ENCODE peak calls at places on chromosomes 5 and 9, in seven cellular contexts. F, W, D, P, Q, S and I are unnamed samples.
A peak's percentile ranks its signal among the peaks of the same experiment; 100 is the strongest.

GRCh38 chr9:137619240-137620090 is 660 bp downstream of the EHMT1 start:
- DNase-seq in F (peak; percentile 53), W (peak; percentile 40), D (no peak), P (peak; percentile 69), Q (no peak), S (peak; percentile 61), I (no peak)

GRCh38 chr5:81606150-81606549 is 144.7 kb downstream of the SSBP2 start:
- DNase-seq in F (no peak), W (no peak), D (no peak), P (no peak), Q (no peak), S (no peak), I (no peak)

GRCh38 chr5:15620501-15620900 is 120.5 kb downstream of the FBXL7 start:
- DNase-seq in F (peak; percentile 40), W (no peak), D (peak; percentile 68), P (no peak), Q (peak; percentile 10), S (peak; percentile 90), I (no peak)

GRCh38 chr5:180799194-180799593 is 3.4 kb downstream of the MGAT1 start:
- DNase-seq in F (no peak), W (no peak), D (peak; percentile 56), P (peak; percentile 82), Q (no peak), S (no peak), I (no peak)

GRCh38 chr5:59116231-59116900 is 533.5 kb downstream of the RAB3C start:
- DNase-seq in F (no peak), W (no peak), D (no peak), P (no peak), Q (no peak), S (no peak), I (no peak)

GRCh38 chr9:4026925-4027324 is 272.9 kb downstream of the GLIS3 start:
- DNase-seq in F (no peak), W (no peak), D (no peak), P (no peak), Q (no peak), S (no peak), I (no peak)

GRCh38 chr5:146388418-146388817 is 49.8 kb downstream of the POU4F3 start:
- DNase-seq in F (no peak), W (no peak), D (no peak), P (no peak), Q (no peak), S (peak; percentile 29), I (no peak)

GRCh38 chr5:173752636-173753035 is 135.5 kb upstream of the CPEB4 start:
- DNase-seq in F (no peak), W (no peak), D (no peak), P (no peak), Q (no peak), S (no peak), I (no peak)

GRCh38 chr5:179289756-179290385 is 55.4 kb downstream of the ADAMTS2 start:
- DNase-seq in F (no peak), W (no peak), D (no peak), P (peak; percentile 8), Q (no peak), S (no peak), I (no peak)

GRCh38 chr5:6496207-6496584 is 47.5 kb downstream of the UBE2QL1 start:
- DNase-seq in F (no peak), W (no peak), D (no peak), P (no peak), Q (no peak), S (no peak), I (no peak)

GRCh38 chr5:75020016-75020656 is 32.2 kb downstream of the GCNT4 start:
- DNase-seq in F (no peak), W (peak; percentile 41), D (no peak), P (no peak), Q (no peak), S (no peak), I (no peak)

GRCh38 chr9:94934816-94935328 is 208.4 kb downstream of the AOPEP start:
- DNase-seq in F (no peak), W (no peak), D (no peak), P (no peak), Q (no peak), S (no peak), I (no peak)

DNA sequence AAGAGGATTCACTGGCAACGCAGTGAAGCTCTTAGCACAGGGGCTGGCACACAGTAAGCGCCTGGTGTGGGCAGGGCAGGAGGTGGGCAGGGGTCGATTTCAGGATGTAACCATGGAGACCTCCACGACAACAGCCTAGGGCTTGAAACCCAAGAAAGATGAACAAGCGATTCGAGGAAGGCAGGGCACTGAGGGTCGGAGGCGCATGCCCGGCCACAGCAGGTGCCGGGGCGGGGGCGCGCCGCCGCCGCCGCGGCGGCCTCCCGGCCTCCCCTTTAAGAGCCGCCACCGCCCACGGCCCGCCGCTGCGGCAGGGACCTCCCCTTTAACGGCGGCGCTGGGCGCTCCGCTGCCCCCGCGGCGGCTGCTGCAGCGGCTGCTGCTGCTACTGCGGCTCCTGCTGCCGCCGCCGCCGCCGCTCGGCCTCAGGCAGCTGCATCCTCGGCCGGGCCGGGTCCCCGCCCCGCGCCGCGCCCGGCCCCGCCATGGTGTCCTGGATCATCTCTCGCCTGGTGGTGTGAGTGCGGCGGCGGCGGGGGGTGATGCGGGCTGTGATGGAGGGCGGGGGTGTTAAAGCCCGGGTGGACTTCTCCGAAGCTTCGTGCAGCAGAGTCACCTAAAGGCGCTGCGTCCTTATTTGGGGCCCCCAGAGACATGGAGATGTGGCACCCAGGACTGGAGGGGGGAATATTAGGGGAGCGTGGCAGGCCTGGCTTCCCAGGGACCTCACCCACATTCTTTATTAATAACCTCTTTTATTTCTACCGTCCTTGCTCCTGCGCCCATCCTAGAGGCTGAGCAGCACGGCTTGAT is at the start of gene REEP2:
- DNase-seq in F (peak; percentile 49), W (peak; percentile 36), D (no peak), P (peak; percentile 62), Q (no peak), S (peak; percentile 63), I (no peak)
- H3K4me3 ChIP-seq in F (peak within 1 kb of the TSS; percentile 16), W (peak within 1 kb of the TSS; percentile 52), D (peak within 1 kb of the TSS; percentile 47), P (peak within 1 kb of the TSS; percentile 31), Q (peak within 1 kb of the TSS; percentile 60), S (peak within 1 kb of the TSS; percentile 58), I (peak within 1 kb of the TSS; percentile 61)

GRCh38 chr9:112094240-112094639 is 80.9 kb downstream of the SUSD1 start:
- DNase-seq in F (no peak), W (no peak), D (no peak), P (no peak), Q (no peak), S (no peak), I (no peak)

GRCh38 chr9:112093875-112094227 is 81.2 kb downstream of the SUSD1 start:
- DNase-seq in F (no peak), W (no peak), D (no peak), P (no peak), Q (no peak), S (no peak), I (no peak)

GRCh38 chr9:112093147-112093874 is 81.8 kb downstream of the SUSD1 start:
- DNase-seq in F (no peak), W (no peak), D (no peak), P (no peak), Q (no peak), S (no peak), I (no peak)

GRCh38 chr9:112094948-112095779 is 79.9 kb downstream of the SUSD1 start:
- DNase-seq in F (no peak), W (no peak), D (no peak), P (no peak), Q (no peak), S (no peak), I (no peak)

DNA sequence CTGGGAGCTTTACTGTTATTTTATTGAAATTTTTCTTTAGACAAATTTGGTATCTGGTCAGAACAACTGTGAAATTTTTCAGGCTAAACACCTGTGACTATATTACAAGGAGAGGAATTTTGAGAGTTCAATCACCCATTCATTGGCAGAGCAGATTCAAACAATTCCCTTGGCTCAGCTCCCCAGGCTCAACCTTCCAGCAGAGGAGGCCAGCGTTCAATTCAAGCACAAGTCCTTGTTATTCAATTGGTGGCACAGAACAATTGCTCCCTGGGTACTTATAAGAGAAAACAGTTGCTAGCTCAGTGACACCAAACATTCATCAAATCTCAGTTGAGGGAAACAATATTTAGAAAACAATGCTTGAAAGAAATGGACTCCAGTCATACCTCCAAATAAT is 83.3 kb downstream of the SUSD1 start:
- DNase-seq in F (peak; percentile 31), W (no peak), D (no peak), P (no peak), Q (no peak), S (peak; percentile 47), I (no peak)
- TF ChIP-seq CTCF in F (peak; percentile 43), W (no peak), D (no peak), P (no peak), Q (peak; percentile 53), S (peak; percentile 39), I (peak; percentile 60)

GRCh38 chr9:87467187-87467586 is 30.5 kb upstream of the DAPK1 start:
- DNase-seq in F (no peak), W (no peak), D (no peak), P (no peak), Q (no peak), S (no peak), I (no peak)

GRCh38 chr9:87464992-87465378 is 32.7 kb upstream of the DAPK1 start:
- DNase-seq in F (no peak), W (no peak), D (no peak), P (no peak), Q (no peak), S (no peak), I (no peak)

GRCh38 chr9:87469833-87470465 is 27.7 kb upstream of the DAPK1 start:
- DNase-seq in F (no peak), W (no peak), D (no peak), P (no peak), Q (no peak), S (no peak), I (no peak)

GRCh38 chr9:87465791-87466190 is 31.9 kb upstream of the DAPK1 start:
- DNase-seq in F (no peak), W (peak; percentile 8), D (no peak), P (no peak), Q (no peak), S (no peak), I (no peak)

DNA sequence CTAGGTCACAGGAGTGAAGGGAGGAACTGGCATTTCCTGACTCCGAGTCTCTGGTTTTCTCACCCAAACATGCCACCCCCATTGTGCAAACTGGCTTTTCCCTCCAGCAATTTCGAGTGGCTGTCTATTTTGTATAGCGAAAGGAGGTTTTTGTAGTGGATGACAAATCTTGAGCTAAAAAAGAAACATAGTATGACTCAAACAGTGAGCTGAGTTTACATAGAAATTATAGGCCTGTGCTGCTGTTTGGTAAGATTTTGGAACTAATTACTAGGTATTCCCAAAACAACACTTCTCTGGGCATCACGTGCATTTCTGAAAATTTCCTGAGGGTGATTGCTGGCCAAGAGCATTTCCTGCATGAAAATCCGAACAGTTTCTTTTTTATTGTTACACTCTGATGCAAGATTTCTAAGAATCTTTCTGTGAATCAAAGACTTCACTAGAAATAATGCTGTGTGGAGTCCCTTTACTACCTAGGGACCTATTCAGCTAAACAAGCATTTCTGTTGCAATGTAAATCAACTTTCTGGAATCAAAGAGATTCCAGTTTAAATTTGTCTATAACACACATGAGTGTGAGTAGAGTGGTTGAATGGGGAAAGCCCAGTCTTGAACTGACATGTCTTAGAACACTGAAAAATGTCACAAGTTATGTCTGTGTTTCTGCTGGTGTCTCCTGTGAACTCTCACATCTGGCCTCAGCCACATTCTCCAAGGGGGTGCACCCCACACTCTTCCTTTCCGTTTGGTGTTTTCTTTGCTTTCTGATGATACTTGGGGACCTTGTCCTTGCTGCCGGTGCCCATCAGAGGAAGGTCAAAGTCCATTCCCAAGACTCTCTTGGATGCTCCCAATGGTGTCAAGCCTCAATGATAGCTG is 33.3 kb upstream of the DAPK1 start:
- DNase-seq in F (peak; percentile 2), W (no peak), D (no peak), P (no peak), Q (no peak), S (peak; percentile 68), I (peak; percentile 12)
- H3K4me3 ChIP-seq in F (no peak overlapping the region), W (no peak overlapping the region), D (no peak overlapping the region), P (no peak overlapping the region), Q (no peak overlapping the region), S (no peak overlapping the region), I (no peak overlapping the region)

GRCh38 chr9:123320814-123321213 is 35.2 kb upstream of the CRB2 start:
- DNase-seq in F (no peak), W (no peak), D (no peak), P (no peak), Q (no peak), S (no peak), I (no peak)
- TF ChIP-seq CTCF in F (no peak), W (no peak), D (no peak), P (no peak), Q (no peak), S (no peak), I (no peak)